ENCODE peak calls at places on chromosomes 13 and 19, in six cellular contexts. One of them, this sample, is unnamed.
A peak's percentile ranks its signal among the peaks of the same experiment; 100 is the strongest.

GRCh38 chr19:15589760-15590451 is 25.1 kb upstream of the CYP4F8 start:
- DNase-seq in mesenchymal stem cell: no peak
- DNase-seq in IMR-90: no peak
- DNase-seq in H1: no peak
- DNase-seq in mesendoderm: no peak
- DNase-seq in trophoblast cell: no peak
- DNase-seq in this sample: no peak

GRCh38 chr13:79346300-79346914 is 59.6 kb downstream of the RBM26 start:
- DNase-seq in mesenchymal stem cell: no peak
- DNase-seq in IMR-90: no peak
- DNase-seq in H1: no peak
- DNase-seq in mesendoderm: no peak
- DNase-seq in trophoblast cell: no peak
- DNase-seq in this sample: no peak

GRCh38 chr19:12723643-12724426 is at the start of gene TNPO2:
- DNase-seq in mesenchymal stem cell: peak; percentile 78
- DNase-seq in IMR-90: peak; percentile 62
- DNase-seq in H1: peak; percentile 71
- DNase-seq in mesendoderm: peak; percentile 91
- DNase-seq in trophoblast cell: peak; percentile 54
- DNase-seq in this sample: peak; percentile 76

GRCh38 chr19:38478273-38478971 is 44.9 kb downstream of the RYR1 start:
- DNase-seq in mesenchymal stem cell: peak; percentile 6
- DNase-seq in IMR-90: no peak
- DNase-seq in H1: no peak
- DNase-seq in mesendoderm: peak; percentile 72
- DNase-seq in trophoblast cell: peak; percentile 4
- DNase-seq in this sample: no peak

GRCh38 chr13:24540236-24541126 is 27.9 kb upstream of the PARP4 start:
- DNase-seq in mesenchymal stem cell: peak; percentile 25
- DNase-seq in IMR-90: no peak
- DNase-seq in H1: peak; percentile 54
- DNase-seq in mesendoderm: peak; percentile 72
- DNase-seq in trophoblast cell: no peak
- DNase-seq in this sample: peak; percentile 23

GRCh38 chr19:55179570-55180484 is at the start of gene SYT5:
- DNase-seq in mesenchymal stem cell: no peak
- DNase-seq in IMR-90: no peak
- DNase-seq in H1: no peak
- DNase-seq in mesendoderm: peak; percentile 55
- DNase-seq in trophoblast cell: peak; percentile 52
- DNase-seq in this sample: peak; percentile 58

GRCh38 chr13:99842379-99842778 is 129.2 kb downstream of the ZIC5 start:
- DNase-seq in mesenchymal stem cell: no peak
- DNase-seq in IMR-90: no peak
- DNase-seq in H1: no peak
- DNase-seq in mesendoderm: no peak
- DNase-seq in trophoblast cell: no peak
- DNase-seq in this sample: no peak

GRCh38 chr13:27644302-27644701 is 22.6 kb downstream of the POLR1D start:
- DNase-seq in mesenchymal stem cell: peak; percentile 58
- DNase-seq in IMR-90: peak; percentile 92
- DNase-seq in H1: no peak
- DNase-seq in mesendoderm: no peak
- DNase-seq in trophoblast cell: no peak
- DNase-seq in this sample: no peak

GRCh38 chr13:50104493-50104892 is 89.2 kb downstream of the KCNRG start:
- DNase-seq in mesenchymal stem cell: no peak
- DNase-seq in IMR-90: peak; percentile 46
- DNase-seq in H1: no peak
- DNase-seq in mesendoderm: peak; percentile 13
- DNase-seq in trophoblast cell: peak; percentile 78
- DNase-seq in this sample: no peak

GRCh38 chr19:55256562-55257460 is 2.0 kb downstream of the PPP6R1 start:
- DNase-seq in mesenchymal stem cell: peak; percentile 6
- DNase-seq in IMR-90: no peak
- DNase-seq in H1: no peak
- DNase-seq in mesendoderm: no peak
- DNase-seq in trophoblast cell: no peak
- DNase-seq in this sample: no peak

GRCh38 chr13:67048793-67049150 is 181.4 kb downstream of the PCDH9 start:
- DNase-seq in mesenchymal stem cell: peak; percentile 74
- DNase-seq in IMR-90: peak; percentile 82
- DNase-seq in H1: no peak
- DNase-seq in mesendoderm: peak; percentile 4
- DNase-seq in trophoblast cell: no peak
- DNase-seq in this sample: no peak

GRCh38 chr13:75196112-75196855 is 285.7 kb downstream of the TBC1D4 start:
- DNase-seq in mesenchymal stem cell: peak; percentile 26
- DNase-seq in IMR-90: peak; percentile 8
- DNase-seq in H1: no peak
- DNase-seq in mesendoderm: no peak
- DNase-seq in trophoblast cell: peak; percentile 4
- DNase-seq in this sample: no peak

GRCh38 chr13:37621811-37622361 is 23.3 kb upstream of the POSTN start:
- DNase-seq in mesenchymal stem cell: peak; percentile 79
- DNase-seq in IMR-90: peak; percentile 84
- DNase-seq in H1: no peak
- DNase-seq in mesendoderm: no peak
- DNase-seq in trophoblast cell: no peak
- DNase-seq in this sample: no peak

GRCh38 chr13:97953376-97953970 is at the start of gene IPO5:
- DNase-seq in mesenchymal stem cell: no peak
- DNase-seq in IMR-90: peak; percentile 73
- DNase-seq in H1: no peak
- DNase-seq in mesendoderm: no peak
- DNase-seq in trophoblast cell: no peak
- DNase-seq in this sample: no peak

GRCh38 chr19:46607441-46607841 is 6.3 kb downstream of the CALM3 start:
- DNase-seq in mesenchymal stem cell: no peak
- DNase-seq in IMR-90: no peak
- DNase-seq in H1: no peak
- DNase-seq in mesendoderm: no peak
- DNase-seq in trophoblast cell: no peak
- DNase-seq in this sample: no peak

GRCh38 chr19:50250450-50251136 is 47.2 kb downstream of the MYH14 start:
- DNase-seq in mesenchymal stem cell: no peak
- DNase-seq in IMR-90: no peak
- DNase-seq in H1: no peak
- DNase-seq in mesendoderm: no peak
- DNase-seq in trophoblast cell: no peak
- DNase-seq in this sample: no peak

GRCh38 chr19:18349524-18350128 is 9.2 kb downstream of the PGPEP1 start:
- DNase-seq in mesenchymal stem cell: peak; percentile 61
- DNase-seq in IMR-90: peak; percentile 65
- DNase-seq in H1: no peak
- DNase-seq in mesendoderm: peak; percentile 51
- DNase-seq in trophoblast cell: peak; percentile 76
- DNase-seq in this sample: no peak

GRCh38 chr19:7751157-7751783 is 3.9 kb upstream of the CD209 start:
- DNase-seq in mesenchymal stem cell: no peak
- DNase-seq in IMR-90: peak; percentile 6
- DNase-seq in H1: no peak
- DNase-seq in mesendoderm: no peak
- DNase-seq in trophoblast cell: peak; percentile 18
- DNase-seq in this sample: no peak

DNA sequence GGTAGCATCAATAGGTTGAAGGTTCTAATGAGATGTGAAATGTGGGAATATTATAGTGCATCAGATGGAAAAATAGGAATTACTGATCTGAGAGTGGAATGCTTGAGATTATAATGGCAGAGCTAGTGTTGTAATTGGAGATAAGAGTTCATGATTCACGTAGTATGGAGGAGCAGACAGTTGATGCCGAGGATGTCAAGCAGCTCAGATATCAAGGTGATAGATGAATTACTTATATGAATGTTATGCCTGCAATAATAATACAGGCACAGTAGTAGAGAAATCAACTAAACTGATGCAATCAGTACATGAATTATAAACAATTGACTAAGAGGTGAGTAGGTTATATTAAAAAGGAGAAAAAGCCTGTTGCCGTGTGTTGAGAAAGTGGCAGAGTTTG is 793.2 kb upstream of the GPC6 start:
- DNase-seq in mesenchymal stem cell: no peak
- DNase-seq in IMR-90: no peak
- DNase-seq in H1: no peak
- DNase-seq in mesendoderm: no peak
- DNase-seq in trophoblast cell: no peak
- DNase-seq in this sample: no peak
- H3K27ac ChIP-seq in mesenchymal stem cell: no peak overlapping the region
- H3K27ac ChIP-seq in IMR-90: no peak overlapping the region
- H3K27ac ChIP-seq in H1: no peak overlapping the region
- H3K27ac ChIP-seq in mesendoderm: no peak overlapping the region
- H3K27ac ChIP-seq in trophoblast cell: no peak overlapping the region
- H3K27ac ChIP-seq in this sample: no peak overlapping the region

GRCh38 chr19:44662686-44663085 is 8.6 kb upstream of the CEACAM19 start:
- DNase-seq in mesenchymal stem cell: peak; percentile 56
- DNase-seq in IMR-90: peak; percentile 31
- DNase-seq in H1: no peak
- DNase-seq in mesendoderm: no peak
- DNase-seq in trophoblast cell: no peak
- DNase-seq in this sample: no peak
- H3K36me3 ChIP-seq in mesenchymal stem cell: peaks cover 51% of the 10 kb centered on the region
- H3K36me3 ChIP-seq in IMR-90: peaks cover 59% of the 10 kb centered on the region
- H3K36me3 ChIP-seq in H1: peaks cover 6% of the 10 kb centered on the region
- H3K36me3 ChIP-seq in mesendoderm: peaks cover 25% of the 10 kb centered on the region
- H3K36me3 ChIP-seq in trophoblast cell: peaks cover 41% of the 10 kb centered on the region
- H3K36me3 ChIP-seq in this sample: peaks cover 48% of the 10 kb centered on the region

DNA sequence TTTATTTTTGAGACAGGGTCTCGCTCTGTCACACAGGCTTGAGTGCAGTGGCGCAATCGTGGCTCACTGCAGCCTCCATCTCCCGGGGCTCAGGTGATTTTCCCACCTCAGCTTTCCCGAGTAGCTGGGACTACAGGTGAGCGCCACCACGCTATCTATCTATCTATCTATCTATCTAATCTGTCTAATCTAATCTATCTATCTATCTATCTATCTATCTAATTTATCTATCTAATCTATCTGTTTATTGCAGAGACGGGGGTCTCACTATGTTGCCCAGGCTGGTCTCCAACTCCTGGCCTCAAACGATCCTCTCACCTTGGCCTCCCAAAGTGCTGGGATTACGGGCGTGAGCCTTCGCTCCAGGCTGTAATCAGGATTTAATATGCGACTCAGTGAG is 587 bp downstream of the ZNF613 start:
- DNase-seq in mesenchymal stem cell: no peak
- DNase-seq in IMR-90: no peak
- DNase-seq in H1: no peak
- DNase-seq in mesendoderm: no peak
- DNase-seq in trophoblast cell: no peak
- DNase-seq in this sample: no peak
- H3K23ac ChIP-seq in mesenchymal stem cell: no peak overlapping the region
- H3K23ac ChIP-seq in IMR-90: peak overlapping the region; percentile 74
- H3K23ac ChIP-seq in H1: no peak overlapping the region
- H3K23ac ChIP-seq in mesendoderm: no peak overlapping the region
- H3K23ac ChIP-seq in trophoblast cell: no peak overlapping the region
- H3K23ac ChIP-seq in this sample: peak overlapping the region; percentile 89

GRCh38 chr19:4717966-4718701 is 5.5 kb downstream of the DPP9 start:
- DNase-seq in mesenchymal stem cell: no peak
- DNase-seq in IMR-90: no peak
- DNase-seq in H1: no peak
- DNase-seq in mesendoderm: no peak
- DNase-seq in trophoblast cell: no peak
- DNase-seq in this sample: no peak
- H3K27ac ChIP-seq in mesenchymal stem cell: peak overlapping the region; percentile 95
- H3K27ac ChIP-seq in IMR-90: no peak overlapping the region
- H3K27ac ChIP-seq in H1: no peak overlapping the region
- H3K27ac ChIP-seq in mesendoderm: no peak overlapping the region
- H3K27ac ChIP-seq in trophoblast cell: no peak overlapping the region
- H3K27ac ChIP-seq in this sample: no peak overlapping the region

GRCh38 chr19:6415592-6416190 is 8.9 kb downstream of the KHSRP start:
- DNase-seq in mesenchymal stem cell: no peak
- DNase-seq in IMR-90: no peak
- DNase-seq in H1: no peak
- DNase-seq in mesendoderm: no peak
- DNase-seq in trophoblast cell: no peak
- DNase-seq in this sample: no peak

GRCh38 chr19:6417713-6418561 is 6.7 kb downstream of the KHSRP start:
- DNase-seq in mesenchymal stem cell: peak; percentile 17
- DNase-seq in IMR-90: peak; percentile 5
- DNase-seq in H1: no peak
- DNase-seq in mesendoderm: peak; percentile 31
- DNase-seq in trophoblast cell: no peak
- DNase-seq in this sample: no peak

GRCh38 chr19:6418562-6418932 is 6.1 kb downstream of the KHSRP start:
- DNase-seq in mesenchymal stem cell: no peak
- DNase-seq in IMR-90: no peak
- DNase-seq in H1: no peak
- DNase-seq in mesendoderm: no peak
- DNase-seq in trophoblast cell: no peak
- DNase-seq in this sample: no peak

GRCh38 chr19:6414793-6415591 is 9.6 kb downstream of the KHSRP start:
- DNase-seq in mesenchymal stem cell: no peak
- DNase-seq in IMR-90: no peak
- DNase-seq in H1: no peak
- DNase-seq in mesendoderm: no peak
- DNase-seq in trophoblast cell: no peak
- DNase-seq in this sample: no peak

DNA sequence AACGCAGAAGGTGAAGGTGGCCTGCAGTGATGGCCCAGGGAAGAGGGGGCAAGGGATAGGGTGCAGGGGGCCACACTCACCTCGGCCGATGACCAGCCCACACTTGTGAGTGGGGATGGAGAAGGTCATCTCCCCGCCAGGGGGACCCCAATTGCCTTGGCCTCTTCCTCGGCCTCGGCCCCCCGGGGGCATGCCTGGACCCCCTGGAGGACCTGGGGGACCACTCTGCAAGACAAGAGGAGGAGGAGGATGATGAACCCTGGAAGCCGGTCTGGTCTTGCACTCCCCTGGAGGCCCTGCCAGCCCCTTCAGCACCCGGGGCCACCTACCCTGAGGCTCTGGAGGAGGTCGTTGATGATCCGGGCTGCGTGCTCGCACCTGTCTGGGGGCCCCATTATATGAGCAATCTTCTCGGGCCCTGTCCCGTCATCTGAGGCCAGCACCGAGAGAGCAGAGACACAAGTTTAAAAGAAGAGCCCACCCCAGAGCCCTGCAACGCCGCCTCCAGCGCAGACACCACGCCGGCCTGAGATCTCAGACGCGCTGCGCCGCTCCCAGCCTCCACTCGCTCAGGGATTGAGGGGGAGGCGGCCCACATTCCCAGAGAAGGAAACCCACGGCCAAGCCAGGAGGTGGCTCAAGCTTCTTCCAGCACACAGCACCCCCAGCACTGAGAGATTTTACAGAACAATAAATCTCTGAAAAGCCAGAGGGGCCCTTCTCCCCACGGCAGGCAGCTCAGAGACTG is 7.8 kb downstream of the KHSRP start:
- DNase-seq in mesenchymal stem cell: no peak
- DNase-seq in IMR-90: no peak
- DNase-seq in H1: no peak
- DNase-seq in mesendoderm: no peak
- DNase-seq in trophoblast cell: no peak
- DNase-seq in this sample: no peak
- H3K36me3 ChIP-seq in mesenchymal stem cell: peaks cover 75% of the 10 kb centered on the region
- H3K36me3 ChIP-seq in IMR-90: peaks cover 80% of the 10 kb centered on the region
- H3K36me3 ChIP-seq in H1: peaks cover 51% of the 10 kb centered on the region
- H3K36me3 ChIP-seq in mesendoderm: peaks cover 24% of the 10 kb centered on the region
- H3K36me3 ChIP-seq in trophoblast cell: peaks cover 81% of the 10 kb centered on the region
- H3K36me3 ChIP-seq in this sample: peaks cover 94% of the 10 kb centered on the region

This sample was measured in neuronal stem cell.